ENCODE peak calls at places on chromosomes 3 and 15, in four cellular contexts. E is HepG2, O is H1, C is GM12878. L is an unnamed sample.

GRCh38 chr15:100650685-100651084 is 48.3 kb downstream of the ASB7 start:
- DNase-seq in C (no peak), O (no peak), E (no peak), L (no peak)

GRCh38 chr3:133152056-133152455 is 113.9 kb downstream of the TMEM108 start:
- DNase-seq in E (no peak), O (no peak), C (no peak), L (no peak)

GRCh38 chr15:75171408-75171807 is 30.3 kb upstream of the C15orf39 start:
- DNase-seq in E (peak), C (peak), O (no peak), L (no peak)

GRCh38 chr3:36380171-36381031 is at the start of gene STAC:
- DNase-seq in E (no peak), C (no peak), O (no peak), L (peak)

GRCh38 chr3:59482684-59483083 is 432.9 kb upstream of the CFAP20DC start:
- DNase-seq in O (no peak), E (no peak), C (no peak), L (no peak)

GRCh38 chr15:35548435-35548834 is 2.5 kb upstream of the DPH6 start:
- DNase-seq in O (no peak), E (no peak), C (no peak), L (no peak)

GRCh38 chr3:47643092-47643491 is 64.4 kb upstream of the CSPG5 start:
- DNase-seq in C (no peak), E (no peak), O (no peak), L (no peak)

GRCh38 chr3:129664040-129664646 is 57.7 kb upstream of the PLXND1 start:
- DNase-seq in O (no peak), E (no peak), C (no peak), L (no peak)

GRCh38 chr15:80154336-80154735 is 1.5 kb downstream of the FAH start:
- DNase-seq in O (no peak), E (peak), C (no peak), L (no peak)

GRCh38 chr15:32818758-32819405 is 101.1 kb downstream of the GREM1 start:
- DNase-seq in C (no peak), E (no peak), O (no peak), L (peak)

GRCh38 chr3:180142041-180142440 is 105.3 kb upstream of the PEX5L start:
- DNase-seq in C (no peak), O (no peak), E (no peak), L (no peak)

GRCh38 chr3:46584598-46585467 is 18.7 kb upstream of the LRRC2 start:
- DNase-seq in O (no peak), E (no peak), C (no peak), L (no peak)

GRCh38 chr3:66797916-66798560 is 200.1 kb upstream of the KBTBD8 start:
- DNase-seq in C (no peak), E (no peak), O (peak), L (no peak)

GRCh38 chr15:91946914-91947313 is 93.4 kb downstream of the SLCO3A1 start:
- DNase-seq in E (no peak), C (no peak), O (no peak), L (no peak)

GRCh38 chr3:43094851-43095250 is 11.0 kb downstream of the POMGNT2 start:
- DNase-seq in O (no peak), E (no peak), C (no peak), L (no peak)

GRCh38 chr3:10187944-10188343 is 23.2 kb downstream of the IRAK2 start:
- DNase-seq in E (no peak), C (no peak), O (no peak), L (no peak)

GRCh38 chr3:27914199-27914598 is 192.1 kb upstream of the EOMES start:
- DNase-seq in C (no peak), E (peak), O (no peak), L (peak)

GRCh38 chr15:44034933-44035624 is 160.0 kb downstream of the FRMD5 start:
- DNase-seq in E (no peak), O (no peak), C (no peak), L (no peak)

GRCh38 chr15:22253676-22254408 is 173.5 kb downstream of the OR4M2 start:
- DNase-seq in O (no peak), E (no peak), C (peak), L (no peak)

GRCh38 chr3:183224581-183224980 is 28.5 kb upstream of the B3GNT5 start:
- DNase-seq in C (no peak), E (no peak), O (no peak), L (no peak)

GRCh38 chr15:93298901-93299300 is 209.9 kb upstream of the RGMA start:
- DNase-seq in C (no peak), O (no peak), E (no peak), L (no peak)

GRCh38 chr15:38130200-38130567 is 122.5 kb upstream of the SPRED1 start:
- DNase-seq in C (peak), E (no peak), O (no peak), L (no peak)

GRCh38 chr3:143315766-143316165 is 196.2 kb downstream of the CHST2 start:
- DNase-seq in O (no peak), E (no peak), C (no peak), L (no peak)

GRCh38 chr3:40096561-40097506 is 212.7 kb upstream of the EIF1B start:
- DNase-seq in O (no peak), E (no peak), C (no peak), L (no peak)

GRCh38 chr3:135328036-135328435 is 533.0 kb downstream of the EPHB1 start:
- DNase-seq in C (no peak), O (no peak), E (no peak), L (no peak)

GRCh38 chr15:99593070-99593469 is 27.3 kb downstream of the MEF2A start:
- DNase-seq in O (no peak), E (no peak), C (no peak), L (no peak)

GRCh38 chr3:28982906-28983305 is 298.0 kb upstream of the RBMS3 start:
- DNase-seq in E (no peak), C (no peak), O (no peak), L (no peak)

GRCh38 chr3:195097331-195098255 is 173.4 kb downstream of the XXYLT1 start:
- DNase-seq in E (no peak), O (no peak), C (no peak), L (no peak)

GRCh38 chr15:77013786-77014136 is 18.8 kb downstream of the PSTPIP1 start:
- DNase-seq in O (no peak), E (no peak), C (no peak), L (no peak)

GRCh38 chr3:128499724-128500275 is 6.8 kb upstream of the GATA2 start:
- DNase-seq in E (no peak), C (no peak), O (no peak), L (no peak)

DNA sequence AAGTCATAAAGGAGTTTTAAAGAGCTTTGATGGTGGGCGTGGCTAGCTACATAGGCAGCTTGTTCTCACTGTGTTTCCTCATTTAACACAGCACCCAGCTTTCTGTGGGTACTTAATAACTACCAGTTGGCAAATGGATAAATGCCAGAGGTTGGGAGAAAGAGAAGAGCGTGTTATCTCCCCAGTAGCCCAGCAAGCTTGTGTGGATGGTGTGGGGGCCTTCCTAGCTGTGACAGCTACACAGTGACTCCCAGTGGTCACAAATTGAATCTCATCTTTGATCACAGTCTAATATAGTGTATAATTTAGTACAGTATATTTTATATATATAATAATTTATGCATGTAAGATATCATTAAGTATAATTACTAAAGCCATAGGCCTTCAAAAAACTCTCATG is 984.1 kb downstream of the EPHA3 start:
- DNase-seq in E (peak), O (no peak), C (no peak), L (peak)
- TF ChIP-seq SUZ12 in E (no peak), O (no peak), C (no peak), L (no peak)

GRCh38 chr15:71501344-71502128 is 308.8 kb upstream of the NR2E3 start:
- DNase-seq in C (no peak), O (no peak), E (peak), L (no peak)
- TF ChIP-seq SP1 in C (no peak), O (no peak), E (no peak), L (no peak)

GRCh38 chr3:26198609-26199008 is 408.7 kb downstream of the OXSM start:
- DNase-seq in E (no peak), C (no peak), O (no peak), L (no peak)
- TF ChIP-seq SUZ12 in E (no peak), C (no peak), O (no peak), L (no peak)

GRCh38 chr15:65083262-65083701 is 6.7 kb downstream of the KBTBD13 start:
- DNase-seq in O (no peak), C (no peak), E (no peak), L (peak)
- TF ChIP-seq SP1 in O (no peak), C (no peak), E (no peak), L (no peak)

GRCh38 chr15:66848666-66849392 is 146.8 kb downstream of the SMAD6 start:
- DNase-seq in C (no peak), O (no peak), E (no peak), L (no peak)
- TF ChIP-seq SUZ12 in C (no peak), O (no peak), E (no peak), L (no peak)

GRCh38 chr3:94024385-94024784 is 4.0 kb downstream of the STX19 start:
- DNase-seq in O (no peak), C (no peak), E (no peak), L (no peak)
- TF ChIP-seq SP1 in O (no peak), C (no peak), E (no peak), L (no peak)

GRCh38 chr15:69825941-69826817 is 271.5 kb downstream of the TLE3 start:
- DNase-seq in O (no peak), E (no peak), C (no peak), L (peak)

GRCh38 chr15:69824877-69825406 is 272.8 kb downstream of the TLE3 start:
- DNase-seq in O (no peak), E (no peak), C (no peak), L (no peak)

GRCh38 chr15:69826818-69827174 is 270.9 kb downstream of the TLE3 start:
- DNase-seq in C (no peak), E (no peak), O (no peak), L (no peak)

GRCh38 chr15:69823223-69823907 is 274.4 kb downstream of the TLE3 start:
- DNase-seq in C (no peak), O (no peak), E (no peak), L (peak)

DNA sequence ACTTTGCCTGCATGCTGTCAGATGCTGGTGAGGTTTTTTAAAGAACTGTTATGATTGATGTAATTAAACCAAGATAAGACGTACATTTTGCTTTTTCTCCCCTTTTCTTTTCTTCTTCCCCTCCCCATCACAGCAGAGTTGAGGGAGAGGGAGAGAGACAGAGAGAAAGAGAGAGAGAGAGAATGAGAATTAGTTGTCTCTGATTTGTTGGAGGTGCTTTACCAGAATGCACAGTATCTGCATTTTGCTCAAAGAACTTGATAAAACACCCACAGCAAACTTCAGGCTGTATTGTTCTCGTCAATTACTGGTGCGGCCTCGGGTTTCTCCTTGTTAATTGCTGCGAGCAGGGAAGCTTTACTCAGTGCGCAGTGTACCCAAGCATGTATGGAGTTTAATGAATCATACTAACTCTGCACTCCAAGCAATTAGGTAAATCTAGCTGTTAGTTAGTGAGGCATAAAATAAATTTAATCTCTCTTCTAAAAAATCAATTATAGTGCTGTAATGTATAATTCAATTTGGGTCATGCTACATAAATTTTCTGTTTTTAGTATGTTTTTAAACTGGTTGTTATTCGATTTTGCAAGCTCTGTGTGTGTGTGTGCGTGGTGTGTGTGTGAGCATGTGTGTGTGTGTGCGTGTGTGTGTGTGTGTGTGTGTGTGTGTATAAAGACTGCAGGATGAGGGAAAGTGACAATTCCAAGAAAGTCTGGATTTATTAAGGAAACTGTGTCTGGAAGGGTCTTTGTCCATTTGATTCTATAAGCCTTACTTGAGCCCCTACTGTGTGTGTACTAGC is 273.4 kb downstream of the TLE3 start:
- DNase-seq in C (no peak), E (no peak), O (no peak), L (no peak)
- TF ChIP-seq SUZ12 in C (no peak), E (no peak), O (no peak), L (no peak)

L was measured in HEK293T.